ENCODE peak calls at places on chromosomes 4 and X, in five cellular contexts. N, Y, Q, P and X are unnamed samples.

GRCh38 chr4:87068591-87069021 is 133.8 kb downstream of the AFF1 start:
- DNase-seq in N (no peak), Y (no peak), Q (no peak), P (no peak), X (no peak)

GRCh38 chr4:1205641-1206298 is 33.4 kb upstream of the SPON2 start:
- DNase-seq in N (no peak), Y (no peak), Q (no peak), P (no peak), X (no peak)

GRCh38 chrX:96183843-96184242 is 500.8 kb upstream of the DIAPH2 start:
- DNase-seq in N (peak; percentile 1), Y (no peak), Q (no peak), P (no peak), X (no peak)

GRCh38 chrX:2504706-2505332 is 4.0 kb upstream of the DHRSX start:
- DNase-seq in N (no peak), Y (no peak), Q (no peak), P (no peak), X (no peak)

GRCh38 chrX:13864264-13864663 is 47.4 kb upstream of the GPM6B start:
- DNase-seq in N (no peak), Y (no peak), Q (peak; percentile 6), P (no peak), X (no peak)

GRCh38 chrX:134484039-134484438 is 24.1 kb downstream of the HPRT1 start:
- DNase-seq in N (peak; percentile 58), Y (peak; percentile 46), Q (peak; percentile 53), P (peak; percentile 26), X (no peak)

GRCh38 chrX:19705196-19705769 is 182.1 kb downstream of the SH3KBP1 start:
- DNase-seq in N (peak; percentile 67), Y (no peak), Q (no peak), P (peak; percentile 39), X (peak; percentile 10)

GRCh38 chr4:8046925-8047541 is 107.4 kb upstream of the AFAP1 start:
- DNase-seq in N (no peak), Y (no peak), Q (no peak), P (no peak), X (no peak)

GRCh38 chr4:128355301-128355700 is 67.7 kb upstream of the PGRMC2 start:
- DNase-seq in N (peak; percentile 58), Y (no peak), Q (peak; percentile 16), P (no peak), X (no peak)

GRCh38 chr4:67566335-67566734 is 7.8 kb downstream of the STAP1 start:
- DNase-seq in N (no peak), Y (no peak), Q (no peak), P (no peak), X (no peak)

GRCh38 chr4:67573193-67573592 is 14.7 kb downstream of the STAP1 start:
- DNase-seq in N (no peak), Y (no peak), Q (peak; percentile 37), P (no peak), X (no peak)

GRCh38 chr4:67568820-67569219 is 10.3 kb downstream of the STAP1 start:
- DNase-seq in N (no peak), Y (no peak), Q (peak; percentile 88), P (no peak), X (no peak)

GRCh38 chr4:67571975-67572374 is 13.4 kb downstream of the STAP1 start:
- DNase-seq in N (no peak), Y (no peak), Q (no peak), P (no peak), X (no peak)

GRCh38 chr4:67570537-67570936 is 12.0 kb downstream of the STAP1 start:
- DNase-seq in N (no peak), Y (no peak), Q (no peak), P (no peak), X (no peak)
- TF ChIP-seq CTCF in N (no peak), Y (no peak), Q (no peak), P (no peak), X (no peak)

GRCh38 chr4:168634276-168634802 is 137.5 kb downstream of the PALLD start:
- DNase-seq in N (peak; percentile 98), Y (peak; percentile 96), Q (peak; percentile 57), P (peak; percentile 89), X (peak; percentile 93)
- H3K4me3 ChIP-seq in N (no peak overlapping the region), Y (no peak overlapping the region), Q (no peak overlapping the region), P (no peak overlapping the region), X (no peak overlapping the region)

DNA sequence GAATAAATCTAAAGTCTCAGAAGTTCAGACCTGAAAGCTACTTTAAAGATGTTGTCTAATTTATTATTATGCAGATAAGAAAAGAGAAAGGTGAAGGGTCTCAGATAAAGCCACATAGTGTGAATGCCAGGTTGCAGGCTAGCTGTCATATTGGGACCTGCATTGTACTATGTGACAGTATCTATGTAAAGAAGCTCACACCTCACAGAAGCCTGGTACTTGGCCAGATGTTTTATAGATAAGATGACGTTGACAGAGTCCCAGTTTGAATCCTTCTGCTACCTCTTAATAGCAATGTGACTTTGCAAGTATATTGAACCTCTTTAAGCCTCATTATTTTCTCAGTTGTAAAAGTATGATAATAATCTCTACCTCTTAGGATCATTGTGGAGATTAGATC is 227.0 kb downstream of the SPRY1 start:
- DNase-seq in N (no peak), Y (no peak), Q (no peak), P (no peak), X (no peak)
- TF ChIP-seq CTCF in N (no peak), Y (no peak), Q (no peak), P (no peak), X (no peak)

GRCh38 chrX:23811135-23811781 is 28.3 kb downstream of the SAT1 start:
- DNase-seq in N (peak; percentile 9), Y (no peak), Q (peak; percentile 55), P (no peak), X (no peak)
- H3K4me3 ChIP-seq in N (no peak overlapping the region), Y (no peak overlapping the region), Q (no peak overlapping the region), P (no peak overlapping the region), X (no peak overlapping the region)

GRCh38 chr4:145061325-145061920 is 36.6 kb downstream of the ANAPC10 start:
- DNase-seq in N (peak; percentile 63), Y (peak; percentile 35), Q (peak; percentile 61), P (no peak), X (no peak)
- TF ChIP-seq CTCF in N (peak; percentile 56), Y (no peak), Q (no peak), P (peak; percentile 23), X (peak; percentile 27)

DNA sequence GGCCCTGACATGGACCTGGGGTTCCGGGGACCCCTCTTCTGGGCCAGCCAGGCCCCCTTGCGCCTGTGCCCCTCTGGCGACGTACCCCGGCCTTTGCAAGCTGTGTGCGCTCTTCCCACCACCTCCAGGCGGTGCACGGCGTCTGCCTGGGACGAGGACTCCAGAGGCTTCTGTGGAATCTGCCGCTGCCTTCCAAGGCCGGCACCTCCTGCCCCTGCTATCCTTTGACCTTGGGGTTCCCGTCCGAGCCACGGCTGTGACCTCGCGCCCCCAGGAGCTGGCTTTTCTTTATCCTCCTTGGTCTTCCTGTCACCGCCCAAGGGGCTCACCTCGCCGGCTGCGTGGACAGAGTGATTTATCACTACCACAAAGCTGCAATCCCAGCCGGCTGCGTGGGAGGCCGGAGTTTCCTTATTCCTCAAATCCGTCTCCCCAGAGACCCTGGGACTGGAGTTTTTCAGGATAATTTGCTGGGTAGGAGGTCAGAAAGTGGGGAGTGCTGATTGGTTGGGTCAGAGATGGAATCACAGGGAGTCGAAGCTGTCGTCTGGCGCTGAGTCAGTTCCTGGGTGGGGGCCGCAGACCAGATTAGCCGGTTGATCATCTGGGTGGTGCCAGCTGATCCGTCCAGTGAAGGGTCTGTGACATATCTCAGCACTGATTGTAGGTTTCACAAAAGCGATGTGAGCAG is 19.9 kb upstream of the PLCXD1 start:
- DNase-seq in N (no peak), Y (no peak), Q (peak; percentile 83), P (no peak), X (no peak)
- H3K4me3 ChIP-seq in N (no peak overlapping the region), Y (no peak overlapping the region), Q (peak overlapping the region; percentile 19), P (no peak overlapping the region), X (no peak overlapping the region)